ENCODE peak calls at places on chromosomes 4 and X, in eight cellular contexts. L is neural progenitor cell, G is left lung, A is IMR-90, H is foreskin fibroblast, K is esophagus squamous epithelium, O is heart right ventricle, V is cardiac muscle cell. W is an unnamed sample.

GRCh38 chrX:124426273-124426672 is 79.9 kb downstream of the SH2D1A start:
- DNase-seq in L (no peak), G (no peak), A (no peak), H (no peak), K (no peak), O (no peak), V (no peak), W (no peak)

GRCh38 chr4:185120631-185120946 is 22.5 kb upstream of the SLC25A4 start:
- DNase-seq in L (no peak), G (no peak), A (no peak), H (no peak), K (no peak), O (no peak), V (no peak), W (no peak)

GRCh38 chr4:152385551-152385950 is 150.3 kb downstream of the FBXW7 start:
- DNase-seq in L (peak; percentile 3), G (no peak), A (peak; percentile 31), H (peak; percentile 9), K (no peak), O (no peak), V (peak; percentile 24), W (no peak)

GRCh38 chr4:69875576-69875975 is 15.6 kb upstream of the SULT1E1 start:
- DNase-seq in L (no peak), G (no peak), A (no peak), H (no peak), K (no peak), O (no peak), V (no peak), W (no peak)

GRCh38 chr4:10106421-10107039 is 10.1 kb downstream of the WDR1 start:
- DNase-seq in L (no peak), G (peak; percentile 71), A (peak; percentile 97), H (peak; percentile 97), K (no peak), O (no peak), V (peak; percentile 95), W (peak; percentile 71)

GRCh38 chr4:113772319-113772718 is 10.8 kb upstream of the CAMK2D start:
- DNase-seq in L (no peak), G (no peak), A (no peak), H (no peak), K (no peak), O (no peak), V (no peak), W (no peak)

GRCh38 chrX:83771664-83772063 is 89.3 kb upstream of the CYLC1 start:
- DNase-seq in L (peak; percentile 41), G (no peak), A (no peak), H (no peak), K (no peak), O (no peak), V (no peak), W (no peak)

GRCh38 chrX:153874366-153875125 is 11.4 kb downstream of the L1CAM start:
- DNase-seq in L (no peak), G (no peak), A (no peak), H (no peak), K (no peak), O (no peak), V (no peak), W (no peak)

GRCh38 chr4:65724973-65725372 is 54.7 kb upstream of the EPHA5 start:
- DNase-seq in L (no peak), G (no peak), A (no peak), H (no peak), K (no peak), O (no peak), V (no peak), W (no peak)

GRCh38 chr4:149801416-149801815 is 14.2 kb downstream of the IQCM start:
- DNase-seq in L (no peak), G (no peak), A (no peak), H (peak; percentile 21), K (no peak), O (no peak), V (no peak), W (no peak)

GRCh38 chrX:80354966-80355465 is 65.2 kb upstream of the TENT5D start:
- DNase-seq in L (no peak), G (no peak), A (no peak), H (no peak), K (no peak), O (no peak), V (no peak), W (no peak)

GRCh38 chr4:69056921-69057562 is 39.2 kb upstream of the UGT2B7 start:
- DNase-seq in L (no peak), G (no peak), A (peak; percentile 10), H (no peak), K (no peak), O (no peak), V (peak; percentile 5), W (no peak)

GRCh38 chrX:73668779-73669178 is 105.8 kb downstream of the CHIC1 start:
- DNase-seq in L (no peak), G (peak; percentile 34), A (no peak), H (no peak), K (no peak), O (peak; percentile 29), V (peak; percentile 18), W (no peak)

GRCh38 chr4:52197351-52197750 is 146.2 kb downstream of the SPATA18 start:
- DNase-seq in L (no peak), G (no peak), A (no peak), H (no peak), K (no peak), O (no peak), V (no peak), W (no peak)

GRCh38 chr4:110681381-110681780 is 58.5 kb upstream of the PITX2 start:
- DNase-seq in L (no peak), G (no peak), A (no peak), H (no peak), K (no peak), O (no peak), V (peak; percentile 45), W (no peak)

GRCh38 chr4:70994387-70995099 is 1.1 kb downstream of the DCK start:
- DNase-seq in L (no peak), G (no peak), A (no peak), H (no peak), K (no peak), O (no peak), V (no peak), W (no peak)

GRCh38 chrX:148070504-148070877 is 89.4 kb downstream of the FMR1NB start:
- DNase-seq in L (no peak), G (no peak), A (no peak), H (no peak), K (no peak), O (no peak), V (no peak), W (no peak)

GRCh38 chrX:72387247-72387646 is 81.5 kb upstream of the CITED1 start:
- DNase-seq in L (no peak), G (no peak), A (no peak), H (no peak), K (no peak), O (no peak), V (no peak), W (no peak)

GRCh38 chr4:77193511-77194236 is 36.7 kb downstream of the CCNG2 start:
- DNase-seq in L (peak; percentile 61), G (peak; percentile 77), A (no peak), H (no peak), K (peak; percentile 21), O (peak; percentile 31), V (no peak), W (no peak)

GRCh38 chrX:150164971-150165605 is 198.0 kb upstream of the MAMLD1 start:
- DNase-seq in L (no peak), G (no peak), A (no peak), H (no peak), K (no peak), O (no peak), V (no peak), W (no peak)

GRCh38 chrX:27890611-27891010 is 82.8 kb downstream of the MAGEB10 start:
- DNase-seq in L (no peak), G (no peak), A (peak; percentile 82), H (peak; percentile 12), K (no peak), O (no peak), V (peak; percentile 60), W (no peak)

DNA sequence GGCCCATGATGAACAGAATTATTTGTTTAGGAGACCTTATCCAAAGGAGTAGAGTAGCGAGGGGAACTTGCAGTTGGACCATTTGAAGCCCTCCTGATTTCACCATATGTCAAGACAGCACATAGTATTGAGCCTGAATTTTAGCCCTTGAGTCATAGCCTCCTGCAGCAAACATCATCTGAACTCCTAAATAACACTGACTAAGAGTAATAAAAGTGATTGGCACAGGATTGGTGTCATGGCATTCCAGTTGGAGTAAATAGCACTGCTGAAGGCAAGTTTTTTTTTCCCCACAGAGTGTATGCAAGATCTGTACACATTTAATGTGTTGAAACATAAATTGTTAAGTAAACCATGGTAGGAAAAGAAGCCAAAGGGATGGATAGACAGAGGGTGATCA is 89.0 kb downstream of the COMMD8 start:
- DNase-seq in L (no peak), G (no peak), A (peak; percentile 74), H (peak; percentile 35), K (no peak), O (no peak), V (no peak), W (no peak)
- TF ChIP-seq CTCF in L (no peak), G (no peak), A (no peak), H (no peak), K (no peak), O (no peak), V (no peak), W (no peak)

GRCh38 chr4:78218260-78218659 is 161.1 kb downstream of the FRAS1 start:
- DNase-seq in L (no peak), G (no peak), A (no peak), H (no peak), K (no peak), O (no peak), V (no peak), W (no peak)
- H3K4me3 ChIP-seq in L (no peak overlapping the region), G (no peak overlapping the region), A (no peak overlapping the region), H (no peak overlapping the region), K (no peak overlapping the region), O (no peak overlapping the region), V (no peak overlapping the region), W (no peak overlapping the region)

DNA sequence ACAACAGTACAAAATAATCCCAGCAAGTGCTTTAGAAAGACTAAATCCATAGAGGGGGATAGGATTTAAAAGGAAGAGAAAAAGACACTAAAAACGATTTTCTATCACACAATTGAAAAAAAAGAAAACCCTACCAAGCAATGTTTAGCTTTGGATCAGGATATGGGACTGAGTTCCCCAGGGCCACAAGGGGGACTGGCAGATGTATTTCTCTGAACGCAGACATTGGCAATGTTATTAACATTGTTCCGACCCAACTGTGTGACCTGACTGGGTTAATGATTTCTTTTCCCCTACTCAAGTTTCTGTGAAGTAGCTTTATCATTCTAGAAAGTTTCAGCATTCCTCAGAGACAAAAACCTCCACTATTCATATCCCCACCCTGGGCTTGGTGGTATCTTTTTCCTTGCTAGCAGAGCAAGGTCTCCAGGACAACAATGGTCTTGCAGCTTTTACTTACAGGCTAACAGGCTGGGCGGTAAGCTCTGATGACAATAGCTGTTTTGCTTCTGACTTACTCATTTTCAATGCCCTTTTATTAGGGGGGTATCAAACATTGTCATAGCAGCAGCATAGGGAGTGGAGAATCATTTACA is 25.8 kb downstream of the SLC7A11 start:
- DNase-seq in L (peak; percentile 61), G (no peak), A (no peak), H (no peak), K (no peak), O (no peak), V (no peak), W (no peak)
- TF ChIP-seq CTCF in L (peak; percentile 32), G (no peak), A (no peak), H (no peak), K (no peak), O (no peak), V (no peak), W (no peak)

GRCh38 chrX:12972867-12973560 is 1.9 kb upstream of the TMSB4X start:
- DNase-seq in L (no peak), G (no peak), A (no peak), H (no peak), K (no peak), O (no peak), V (no peak), W (no peak)
- H3K4me3 ChIP-seq in L (no peak overlapping the region), G (peak overlapping the region; percentile 63), A (no peak overlapping the region), H (no peak overlapping the region), K (no peak overlapping the region), O (peak overlapping the region; percentile 91), V (no peak overlapping the region), W (peak overlapping the region; percentile 9)